ENCODE peak calls at places on chromosomes 1 and 21, in nine cellular contexts. R is suprapubic skin; G is fibroblast of lung; C is PC-3; O is CD8-positive, alpha-beta memory T cell; L is SK-N-MC; D is heart right ventricle; P is mesendoderm; I is sigmoid colon. J is an unnamed sample.

GRCh38 chr1:109716570-109717090 is 4.6 kb downstream of the GSTM5 start:
- DNase-seq in D (no peak), O (no peak), R (no peak), L (no peak), I (no peak), G (no peak), P (no peak), C (no peak), J (no peak)

GRCh38 chr1:210499956-210500355 is 171.3 kb downstream of the HHAT start:
- DNase-seq in R (no peak), L (no peak), O (no peak), C (no peak), D (no peak), P (no peak), I (no peak), G (no peak), J (no peak)

GRCh38 chr1:174990382-174990999 is 9.3 kb upstream of the CACYBP start:
- DNase-seq in I (no peak), O (peak), P (no peak), C (peak), R (no peak), L (no peak), D (peak), G (peak), J (no peak)

GRCh38 chr1:37159102-37159501 is 124.8 kb upstream of the GRIK3 start:
- DNase-seq in D (no peak), C (no peak), P (peak), L (no peak), I (no peak), R (no peak), G (no peak), O (no peak), J (no peak)

GRCh38 chr21:38814126-38815059 is 8.7 kb downstream of the ETS2 start:
- DNase-seq in G (no peak), L (no peak), O (no peak), D (no peak), I (no peak), C (no peak), R (no peak), P (peak), J (no peak)

GRCh38 chr1:87179076-87179475 is 149.6 kb upstream of the LMO4 start:
- DNase-seq in C (no peak), L (no peak), R (no peak), D (no peak), O (no peak), I (no peak), G (no peak), P (no peak), J (no peak)

GRCh38 chr1:5343256-5344020 is 648.8 kb downstream of the NPHP4 start:
- DNase-seq in D (no peak), G (no peak), P (no peak), I (peak), R (no peak), L (no peak), O (no peak), C (no peak), J (no peak)

GRCh38 chr1:119250299-119250698 is 109.8 kb upstream of the WARS2 start:
- DNase-seq in D (no peak), G (no peak), L (no peak), O (no peak), I (no peak), R (no peak), C (peak), P (no peak), J (no peak)

GRCh38 chr1:74465193-74465681 is 47.2 kb downstream of the LRRC53 start:
- DNase-seq in C (no peak), D (no peak), O (no peak), G (no peak), R (no peak), I (no peak), L (no peak), P (no peak), J (no peak)

GRCh38 chr1:100265562-100265930 is 470 bp upstream of the RTCA start:
- DNase-seq in P (no peak), R (no peak), G (no peak), O (no peak), D (no peak), I (no peak), L (peak), C (peak), J (no peak)

GRCh38 chr1:8763888-8764287 is 53.6 kb downstream of the RERE start:
- DNase-seq in D (peak), P (peak), R (no peak), L (no peak), G (peak), C (no peak), O (no peak), I (no peak), J (no peak)

GRCh38 chr1:169794530-169795416 is at the start of gene METTL18:
- DNase-seq in C (peak), G (peak), P (peak), R (peak), L (peak), I (peak), O (peak), D (peak), J (peak)

GRCh38 chr1:202193614-202194327 is at the start of gene LGR6:
- DNase-seq in C (no peak), I (no peak), O (no peak), L (no peak), G (no peak), D (no peak), R (no peak), P (no peak), J (no peak)

GRCh38 chr1:94408104-94408503 is 10.1 kb upstream of the ABCD3 start:
- DNase-seq in O (no peak), L (no peak), P (peak), R (no peak), G (no peak), D (no peak), C (no peak), I (no peak), J (no peak)

GRCh38 chr1:74010206-74010605 is 187.8 kb downstream of the LRRIQ3 start:
- DNase-seq in I (no peak), P (no peak), R (no peak), G (no peak), O (no peak), C (peak), L (no peak), D (no peak), J (no peak)

GRCh38 chr1:61348025-61348665 is 265.8 kb downstream of the NFIA start:
- DNase-seq in L (no peak), R (no peak), I (no peak), G (no peak), O (no peak), D (no peak), C (peak), P (no peak), J (no peak)

GRCh38 chr1:155179107-155180031 is 5.7 kb downstream of the TRIM46 start:
- DNase-seq in I (peak), D (no peak), C (no peak), O (no peak), G (no peak), R (peak), L (no peak), P (no peak), J (no peak)

GRCh38 chr1:226129230-226129629 is 57.3 kb downstream of the ACBD3 start:
- DNase-seq in P (no peak), D (no peak), I (no peak), G (no peak), O (no peak), L (no peak), C (no peak), R (no peak), J (no peak)

GRCh38 chr1:226131639-226132038 is 54.9 kb downstream of the ACBD3 start:
- DNase-seq in D (no peak), I (peak), R (no peak), L (no peak), C (no peak), G (no peak), O (no peak), P (no peak), J (no peak)

GRCh38 chr1:226126824-226127591 is 59.5 kb downstream of the ACBD3 start:
- DNase-seq in I (peak), C (peak), P (no peak), R (peak), D (no peak), G (no peak), O (no peak), L (no peak), J (no peak)

GRCh38 chr1:226125831-226126230 is 60.7 kb downstream of the ACBD3 start:
- DNase-seq in D (no peak), O (no peak), P (no peak), C (no peak), R (peak), I (peak), L (no peak), G (no peak), J (no peak)

DNA sequence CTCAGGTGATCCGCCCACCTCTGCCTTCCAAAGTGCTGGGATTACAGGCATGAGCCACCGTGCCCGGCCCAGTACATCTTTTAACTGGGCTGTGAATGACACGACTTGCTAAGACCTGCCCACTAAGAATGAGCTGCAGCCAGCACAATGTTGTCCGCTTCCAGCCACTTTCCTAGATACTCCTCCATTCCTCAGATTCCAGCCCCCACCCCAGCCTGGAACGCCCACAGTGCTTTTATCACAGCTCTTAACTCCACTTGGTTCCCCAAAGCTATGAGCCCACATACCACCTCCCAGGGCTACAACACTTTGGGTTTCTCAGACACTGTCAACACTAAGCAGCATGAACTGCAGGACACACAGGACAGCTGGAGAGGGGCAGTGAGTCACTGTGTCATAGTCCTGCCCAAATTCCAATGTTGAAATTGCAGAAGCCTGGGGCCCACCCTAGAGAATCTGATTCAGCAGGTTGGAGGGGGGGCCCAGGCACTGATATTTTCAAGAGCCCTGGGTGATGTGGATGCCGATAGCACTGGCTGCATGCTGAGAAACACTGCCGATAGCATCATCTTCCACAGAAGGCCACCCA is 58.0 kb downstream of the ACBD3 start:
- DNase-seq in L (no peak), O (no peak), D (no peak), G (peak), P (peak), I (peak), C (peak), R (peak), J (no peak)
- H3K4me3 ChIP-seq in L (no peak), O (no peak), D (peak), G (no peak), P (no peak), I (no peak), C (no peak), R (no peak), J (no peak)

GRCh38 chr1:156600733-156601121 is 552 bp downstream of the GPATCH4 start:
- DNase-seq in L (no peak), P (no peak), D (no peak), G (peak), O (no peak), C (no peak), I (no peak), R (no peak), J (no peak)
- H3K27ac ChIP-seq in L (peak), P (no peak), D (peak), G (peak), O (peak), C (peak), I (peak), R (peak), J (peak)

DNA sequence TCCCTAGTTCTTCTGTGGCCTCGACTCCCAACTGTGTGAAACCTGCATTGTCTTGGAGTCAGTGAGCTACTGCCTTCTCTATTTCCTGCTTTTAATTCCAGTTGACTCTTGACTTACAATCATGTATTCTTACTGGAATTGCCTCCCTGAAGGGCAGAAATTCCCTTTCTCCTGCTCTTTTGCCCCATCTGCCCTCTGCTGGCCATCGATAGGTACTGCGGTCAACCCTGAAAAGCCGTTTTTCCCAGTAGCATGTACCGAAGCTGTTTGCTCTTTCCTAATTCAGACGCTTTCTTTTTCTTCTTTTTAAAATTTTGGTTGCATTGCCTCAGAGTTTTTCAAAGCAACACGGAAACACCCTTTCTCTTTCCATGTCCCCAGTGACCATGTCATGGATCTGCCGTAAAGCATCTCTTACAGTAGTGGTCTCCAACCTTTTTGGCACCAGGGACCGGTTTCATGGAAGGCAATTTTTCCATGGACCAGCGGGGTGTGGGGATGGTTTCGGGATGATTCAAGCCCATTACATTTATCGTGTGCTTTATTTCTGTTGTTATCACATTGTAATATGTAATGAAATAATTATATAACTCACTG is 164.2 kb upstream of the C1orf21 start:
- DNase-seq in L (no peak), C (peak), D (peak), O (peak), P (peak), I (peak), G (peak), R (no peak), J (no peak)
- H3K4me3 ChIP-seq in L (no peak), C (peak), D (peak), O (no peak), P (no peak), I (peak), G (no peak), R (peak), J (peak)

GRCh38 chr1:24472527-24473251 is 29.9 kb upstream of the RCAN3 start:
- DNase-seq in O (no peak), G (no peak), R (no peak), L (no peak), I (no peak), P (no peak), D (no peak), C (no peak), J (no peak)

GRCh38 chr1:24470607-24471006 is 32.0 kb upstream of the RCAN3 start:
- DNase-seq in I (no peak), G (no peak), C (no peak), O (no peak), P (no peak), R (no peak), D (no peak), L (no peak), J (no peak)

GRCh38 chr1:24468605-24469004 is 34.0 kb upstream of the RCAN3 start:
- DNase-seq in G (no peak), D (no peak), R (no peak), O (no peak), I (no peak), C (no peak), L (no peak), P (no peak), J (no peak)

GRCh38 chr1:24475700-24476099 is 26.9 kb upstream of the RCAN3 start:
- DNase-seq in D (no peak), P (no peak), L (no peak), I (no peak), G (no peak), O (peak), C (no peak), R (no peak), J (no peak)

DNA sequence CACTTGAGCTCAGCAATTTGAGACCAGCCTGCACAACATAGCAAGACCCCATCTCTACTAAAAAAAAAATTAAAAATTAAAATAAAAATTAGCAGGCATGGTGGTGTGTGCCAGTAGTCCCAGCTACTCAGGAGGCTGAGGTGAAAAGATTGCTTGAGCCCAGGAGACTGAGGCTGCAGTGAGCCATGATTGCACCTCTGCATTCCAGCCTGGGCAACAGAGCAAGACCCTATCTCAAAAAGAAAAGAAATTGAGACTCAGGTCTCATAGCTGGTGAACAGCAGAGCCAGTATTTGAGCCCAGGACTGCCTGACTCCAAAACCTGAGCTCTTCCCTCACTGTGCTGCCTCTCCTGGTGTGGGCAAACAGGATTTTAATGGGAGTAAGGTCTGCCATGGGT is 28.4 kb upstream of the RCAN3 start:
- DNase-seq in I (no peak), R (no peak), O (no peak), L (no peak), G (no peak), C (no peak), D (no peak), P (no peak), J (no peak)
- H3K27ac ChIP-seq in I (no peak), R (no peak), O (no peak), L (no peak), G (no peak), C (no peak), D (no peak), P (no peak), J (no peak)

GRCh38 chr1:160674415-160674814 is 27.6 kb upstream of the SLAMF1 start:
- DNase-seq in L (no peak), P (no peak), R (no peak), D (no peak), O (no peak), C (no peak), I (no peak), G (no peak), J (no peak)
- H3K4me3 ChIP-seq in L (no peak), P (no peak), R (no peak), D (no peak), O (no peak), C (no peak), I (no peak), G (no peak), J (no peak)